ENCODE peak calls at places on chromosomes 4 and X, in four cellular contexts. A, M, N and J are unnamed samples.

GRCh38 chr4:165464813-165465381 is 86.1 kb downstream of the CPE start:
- DNase-seq in A (no peak), M (peak; percentile 74), N (no peak), J (no peak)

GRCh38 chrX:73903941-73904340 is 340.9 kb downstream of the CHIC1 start:
- DNase-seq in A (no peak), M (peak; percentile 81), N (no peak), J (no peak)

GRCh38 chr4:151322565-151322964 is 2.8 kb downstream of the SH3D19 start:
- DNase-seq in A (no peak), M (peak; percentile 21), N (no peak), J (peak; percentile 31)

GRCh38 chr4:189204616-189205015 is 736.1 kb upstream of the FRG1 start:
- DNase-seq in A (no peak), M (no peak), N (no peak), J (no peak)

GRCh38 chr4:142095886-142096605 is 459.7 kb downstream of the IL15 start:
- DNase-seq in A (peak; percentile 57), M (peak; percentile 90), N (peak; percentile 13), J (no peak)

GRCh38 chrX:47216393-47216925 is 2.0 kb upstream of the CDK16 start:
- DNase-seq in A (no peak), M (no peak), N (no peak), J (no peak)

GRCh38 chr4:3067473-3068001 is 6.8 kb downstream of the HTT-AS start:
- DNase-seq in A (no peak), M (no peak), N (no peak), J (no peak)

GRCh38 chr4:8641256-8641655 is 48.7 kb downstream of the CPZ start:
- DNase-seq in A (no peak), M (no peak), N (no peak), J (no peak)

GRCh38 chrX:9486786-9487185 is 21.9 kb downstream of the TBL1X start:
- DNase-seq in A (no peak), M (no peak), N (no peak), J (no peak)

GRCh38 chrX:120517936-120518335 is 42.8 kb downstream of the CUL4B start:
- DNase-seq in A (no peak), M (peak; percentile 90), N (peak; percentile 10), J (no peak)

GRCh38 chr4:75948822-75949444 is 8.1 kb upstream of the NAAA start:
- DNase-seq in A (no peak), M (no peak), N (no peak), J (no peak)

GRCh38 chrX:46485897-46486296 is 59.3 kb downstream of the ZNF674 start:
- DNase-seq in A (no peak), M (no peak), N (no peak), J (no peak)

GRCh38 chr4:169185133-169185956 is 85.4 kb downstream of the SH3RF1 start:
- DNase-seq in A (no peak), M (peak; percentile 49), N (no peak), J (no peak)

GRCh38 chr4:100106982-100107381 is 83.3 kb downstream of the DDIT4L start:
- DNase-seq in A (no peak), M (no peak), N (no peak), J (no peak)

GRCh38 chrX:110509778-110510510 is 151.3 kb downstream of the RTL9 start:
- DNase-seq in A (no peak), M (peak; percentile 6), N (no peak), J (no peak)

GRCh38 chrX:10174051-10174450 is 17.3 kb downstream of the CLCN4 start:
- DNase-seq in A (no peak), M (no peak), N (no peak), J (no peak)

GRCh38 chrX:129759576-129760061 is 20.1 kb upstream of the SASH3 start:
- DNase-seq in A (peak; percentile 26), M (peak; percentile 91), N (no peak), J (no peak)

GRCh38 chr4:81352476-81352875 is 119.2 kb downstream of the RASGEF1B start:
- DNase-seq in A (no peak), M (peak; percentile 46), N (no peak), J (no peak)

GRCh38 chrX:119455264-119455663 is 13.0 kb upstream of the SLC25A5 start:
- DNase-seq in A (no peak), M (peak; percentile 27), N (no peak), J (no peak)

GRCh38 chr4:80532674-80533333 is 197.3 kb downstream of the CFAP299 start:
- DNase-seq in A (no peak), M (no peak), N (no peak), J (no peak)

GRCh38 chrX:20595928-20596550 is 329.3 kb upstream of the RPS6KA3 start:
- DNase-seq in A (no peak), M (peak; percentile 2), N (no peak), J (no peak)

GRCh38 chrX:56554870-56555269 is 8.6 kb upstream of the UBQLN2 start:
- DNase-seq in A (no peak), M (no peak), N (no peak), J (no peak)

GRCh38 chrX:104641176-104641575 is 75.2 kb downstream of the IL1RAPL2 start:
- DNase-seq in A (no peak), M (no peak), N (no peak), J (no peak)

GRCh38 chr4:55004831-55005230 is 120.6 kb downstream of the KDR start:
- DNase-seq in A (no peak), M (peak; percentile 53), N (no peak), J (no peak)

GRCh38 chrX:108312938-108313337 is 125.3 kb downstream of the COL4A6 start:
- DNase-seq in A (peak; percentile 39), M (peak; percentile 63), N (no peak), J (no peak)

GRCh38 chrX:143429831-143430230 is 87.4 kb downstream of the SPANXN3 start:
- DNase-seq in A (no peak), M (no peak), N (no peak), J (no peak)

GRCh38 chr4:128974203-128974602 is 119.1 kb downstream of the SCLT1 start:
- DNase-seq in A (no peak), M (peak; percentile 71), N (peak; percentile 31), J (no peak)

GRCh38 chr4:165477799-165478198 is 99.0 kb downstream of the CPE start:
- DNase-seq in A (no peak), M (no peak), N (no peak), J (no peak)

GRCh38 chr4:128385683-128386304 is 98.2 kb upstream of the PGRMC2 start:
- DNase-seq in A (peak; percentile 37), M (peak; percentile 87), N (peak; percentile 77), J (no peak)

GRCh38 chr4:717601-718320 is 12.1 kb downstream of the PCGF3 start:
- DNase-seq in A (no peak), M (no peak), N (no peak), J (no peak)